ENCODE peak calls at places on chromosome 21, in seven cellular contexts. H is stimulated activated CD8-positive, alpha-beta memory T cell treated with anti-CD3 and anti-CD28 coated beads, Interleukin-2, amount 100 ng/mL, for 1 hour; R is astrocyte of the spinal cord; O is activated CD8-positive, alpha-beta memory T cell treated with anti-CD3 and anti-CD28 coated beads for 1 hour; G is EL; U is cardiac muscle cell; E is kidney glomerular epithelial cell. M is an unnamed sample.

GRCh38 chr21:42379425-42380215 is 13.3 kb upstream of the TFF1 start:
- DNase-seq in H (no peak), R (no peak), O (no peak), G (no peak), U (no peak), E (no peak), M (no peak)

GRCh38 chr21:34947122-34947534 is 102.0 kb downstream of the RUNX1 start:
- DNase-seq in H (no peak), R (no peak), O (no peak), G (no peak), U (no peak), E (no peak), M (no peak)

GRCh38 chr21:39441502-39442475 is 3.8 kb downstream of the LCA5L start:
- DNase-seq in H (peak), R (peak), O (no peak), G (peak), U (peak), E (peak), M (peak)

GRCh38 chr21:45575304-45575992 is 33.2 kb upstream of the SLC19A1 start:
- DNase-seq in H (no peak), R (no peak), O (no peak), G (no peak), U (no peak), E (no peak), M (no peak)

GRCh38 chr21:33478858-33479678 is 706 bp downstream of the TMEM50B start:
- DNase-seq in H (peak), R (peak), O (peak), G (peak), U (peak), E (peak), M (peak)

GRCh38 chr21:35005825-35006224 is 43.3 kb downstream of the RUNX1 start:
- DNase-seq in H (no peak), R (no peak), O (no peak), G (no peak), U (no peak), E (no peak), M (no peak)

GRCh38 chr21:45255381-45256020 is 32.2 kb downstream of the POFUT2 start:
- DNase-seq in H (no peak), R (no peak), O (no peak), G (no peak), U (no peak), E (no peak), M (no peak)

GRCh38 chr21:35971824-35972223 is 88.5 kb downstream of the SETD4 start:
- DNase-seq in H (no peak), R (no peak), O (no peak), G (no peak), U (no peak), E (no peak), M (no peak)

GRCh38 chr21:35149698-35150097 is 100.6 kb upstream of the RUNX1 start:
- DNase-seq in H (no peak), R (no peak), O (no peak), G (peak), U (no peak), E (no peak), M (peak)

GRCh38 chr21:16514316-16514715 is 784.5 kb downstream of the USP25 start:
- DNase-seq in H (no peak), R (peak), O (no peak), G (no peak), U (no peak), E (no peak), M (no peak)

GRCh38 chr21:43864313-43864805 is 664 bp upstream of the AGPAT3 start:
- DNase-seq in H (peak), R (no peak), O (no peak), G (peak), U (peak), E (no peak), M (no peak)

GRCh38 chr21:39799178-39799577 is 54.2 kb downstream of the IGSF5 start:
- DNase-seq in H (no peak), R (no peak), O (no peak), G (no peak), U (no peak), E (no peak), M (no peak)

GRCh38 chr21:15130751-15131150 is 66.0 kb upstream of the NRIP1 start:
- DNase-seq in H (no peak), R (peak), O (no peak), G (no peak), U (no peak), E (no peak), M (no peak)

GRCh38 chr21:41956926-41957729 is 3.3 kb upstream of the C2CD2 start:
- DNase-seq in H (no peak), R (peak), O (no peak), G (peak), U (peak), E (peak), M (peak)

GRCh38 chr21:27233514-27233913 is 266.6 kb upstream of the ADAMTS5 start:
- DNase-seq in H (no peak), R (no peak), O (no peak), G (no peak), U (no peak), E (no peak), M (no peak)

GRCh38 chr21:32325706-32326105 is 27.1 kb downstream of the MRAP start:
- DNase-seq in H (no peak), R (no peak), O (no peak), G (no peak), U (no peak), E (no peak), M (no peak)

GRCh38 chr21:38802050-38803026 is 3.4 kb upstream of the ETS2 start:
- DNase-seq in H (no peak), R (no peak), O (no peak), G (no peak), U (no peak), E (peak), M (no peak)

GRCh38 chr21:39612233-39613028 is at the start of gene B3GALT5:
- DNase-seq in H (no peak), R (peak), O (no peak), G (peak), U (no peak), E (peak), M (no peak)

GRCh38 chr21:29939859-29940245 is at the start of gene GRIK1:
- DNase-seq in H (no peak), R (peak), O (no peak), G (no peak), U (no peak), E (no peak), M (no peak)

GRCh38 chr21:39029086-39029772 is 154.0 kb downstream of the PSMG1 start:
- DNase-seq in H (no peak), R (peak), O (no peak), G (peak), U (peak), E (no peak), M (peak)

GRCh38 chr21:23853796-23854379 is 1753.4 kb downstream of the MRPL39 start:
- DNase-seq in H (no peak), R (peak), O (no peak), G (no peak), U (peak), E (peak), M (no peak)

GRCh38 chr21:18069875-18070274 is 174.8 kb upstream of the CHODL start:
- DNase-seq in H (no peak), R (no peak), O (no peak), G (no peak), U (no peak), E (no peak), M (no peak)

GRCh38 chr21:38787461-38788274 is 18.1 kb upstream of the ETS2 start:
- DNase-seq in H (no peak), R (peak), O (no peak), G (peak), U (no peak), E (peak), M (peak)

GRCh38 chr21:38470762-38471161 is 27.5 kb downstream of the ERG start:
- DNase-seq in H (no peak), R (peak), O (no peak), G (peak), U (peak), E (peak), M (no peak)

GRCh38 chr21:19123053-19123452 is 719.5 kb upstream of the TMPRSS15 start:
- DNase-seq in H (no peak), R (no peak), O (no peak), G (no peak), U (no peak), E (no peak), M (no peak)

GRCh38 chr21:36320421-36321324 is 676 bp downstream of the MORC3 start:
- DNase-seq in H (no peak), R (peak), O (no peak), G (peak), U (peak), E (peak), M (peak)

GRCh38 chr21:42316891-42317290 is 1.7 kb upstream of the TFF3 start:
- DNase-seq in H (no peak), R (no peak), O (no peak), G (no peak), U (no peak), E (no peak), M (no peak)

GRCh38 chr21:27536319-27536718 is 569.4 kb upstream of the ADAMTS5 start:
- DNase-seq in H (no peak), R (peak), O (no peak), G (peak), U (peak), E (no peak), M (peak)

GRCh38 chr21:25079053-25079452 is 528.2 kb downstream of the MRPL39 start:
- DNase-seq in H (no peak), R (no peak), O (no peak), G (no peak), U (no peak), E (no peak), M (no peak)

GRCh38 chr21:35924714-35925301 is 135.5 kb downstream of the SETD4 start:
- DNase-seq in H (no peak), R (peak), O (no peak), G (peak), U (peak), E (peak), M (peak)

GRCh38 chr21:45348591-45349327 is 56.2 kb upstream of the COL18A1 start:
- DNase-seq in H (no peak), R (no peak), O (no peak), G (no peak), U (no peak), E (no peak), M (no peak)

GRCh38 chr21:44353200-44353970 is at the start of gene TRPM2:
- DNase-seq in H (no peak), R (no peak), O (no peak), G (no peak), U (peak), E (no peak), M (peak)

GRCh38 chr21:32558131-32558530 is 27.2 kb downstream of the TCP10L start:
- DNase-seq in H (no peak), R (no peak), O (no peak), G (no peak), U (no peak), E (no peak), M (no peak)

GRCh38 chr21:32587651-32588050 is 2.3 kb upstream of the TCP10L start:
- DNase-seq in H (no peak), R (no peak), O (no peak), G (no peak), U (no peak), E (no peak), M (no peak)

GRCh38 chr21:27219068-27219467 is 252.2 kb upstream of the ADAMTS5 start:
- DNase-seq in H (no peak), R (peak), O (no peak), G (peak), U (peak), E (no peak), M (peak)

GRCh38 chr21:27201197-27201596 is 234.3 kb upstream of the ADAMTS5 start:
- DNase-seq in H (no peak), R (peak), O (no peak), G (peak), U (no peak), E (no peak), M (peak)